ENCODE peak calls at places on chromosomes 16 and 17, in seven cellular contexts. Q is H1; X is aorta; Z is tibial artery; K is ascending aorta; I is right lobe of liver; H is CD8-positive, alpha-beta T cell. P is an unnamed sample.
A peak's percentile ranks its signal among the peaks of the same experiment; 100 is the strongest.

GRCh38 chr17:65099941-65100315 is 37.2 kb upstream of the RGS9 start:
- DNase-seq in Q (no peak), X (peak; percentile 82), Z (no peak), K (no peak), I (no peak), H (peak; percentile 6), P (no peak)

GRCh38 chr16:85253127-85253941 is 141.1 kb upstream of the CIBAR2 start:
- DNase-seq in Q (peak; percentile 95), X (peak; percentile 89), Z (no peak), K (no peak), I (peak; percentile 91), H (peak; percentile 45), P (peak; percentile 52)

GRCh38 chr17:73909156-73909555 is 264.9 kb upstream of the SDK2 start:
- DNase-seq in Q (no peak), X (no peak), Z (no peak), K (no peak), I (no peak), H (no peak), P (no peak)

GRCh38 chr16:12439443-12440232 is 364.0 kb downstream of the CPPED1 start:
- DNase-seq in Q (no peak), X (no peak), Z (no peak), K (no peak), I (no peak), H (no peak), P (no peak)

GRCh38 chr17:27209316-27209715 is 84.6 kb upstream of the WSB1 start:
- DNase-seq in Q (no peak), X (no peak), Z (no peak), K (no peak), I (no peak), H (no peak), P (no peak)

GRCh38 chr17:42378597-42379594 is 9.3 kb downstream of the STAT3 start:
- DNase-seq in Q (no peak), X (no peak), Z (no peak), K (no peak), I (no peak), H (no peak), P (no peak)

GRCh38 chr16:30406911-30407793 is at the start of gene ZNF771:
- DNase-seq in Q (peak; percentile 98), X (peak; percentile 97), Z (peak; percentile 97), K (peak; percentile 70), I (peak; percentile 97), H (peak; percentile 71), P (peak; percentile 93)

GRCh38 chr16:78230832-78231231 is 131.4 kb downstream of the WWOX start:
- DNase-seq in Q (no peak), X (no peak), Z (no peak), K (no peak), I (no peak), H (no peak), P (peak; percentile 13)

GRCh38 chr17:62059394-62059793 is 5.7 kb downstream of the MED13 start:
- DNase-seq in Q (no peak), X (no peak), Z (no peak), K (no peak), I (no peak), H (no peak), P (no peak)

GRCh38 chr16:86558355-86559193 is 3.5 kb upstream of the MTHFSD start:
- DNase-seq in Q (no peak), X (peak; percentile 89), Z (no peak), K (no peak), I (no peak), H (no peak), P (no peak)

GRCh38 chr17:73359255-73359816 is 47.5 kb upstream of the CDC42EP4 start:
- DNase-seq in Q (no peak), X (no peak), Z (no peak), K (no peak), I (no peak), H (no peak), P (no peak)

GRCh38 chr17:71405101-71405500 is 715.7 kb upstream of the SOX9 start:
- DNase-seq in Q (no peak), X (no peak), Z (no peak), K (no peak), I (no peak), H (no peak), P (no peak)

GRCh38 chr17:4631836-4632582 is 9.5 kb downstream of the ALOX15 start:
- DNase-seq in Q (peak; percentile 53), X (no peak), Z (no peak), K (no peak), I (no peak), H (no peak), P (no peak)

GRCh38 chr16:69273009-69273408 is 38.1 kb upstream of the VPS4A start:
- DNase-seq in Q (no peak), X (no peak), Z (no peak), K (no peak), I (no peak), H (no peak), P (no peak)

GRCh38 chr16:46916980-46917379 is 32.8 kb downstream of the GPT2 start:
- DNase-seq in Q (no peak), X (no peak), Z (no peak), K (no peak), I (no peak), H (no peak), P (no peak)

GRCh38 chr17:34171245-34171818 is 83.8 kb upstream of the CCL2 start:
- DNase-seq in Q (peak; percentile 82), X (no peak), Z (no peak), K (no peak), I (no peak), H (peak; percentile 16), P (peak; percentile 60)

GRCh38 chr17:41615454-41615853 is 2.9 kb upstream of the KRT16 start:
- DNase-seq in Q (no peak), X (peak; percentile 34), Z (no peak), K (no peak), I (peak; percentile 47), H (no peak), P (no peak)

GRCh38 chr16:14579266-14579665 is 50.8 kb downstream of the PARN start:
- DNase-seq in Q (no peak), X (no peak), Z (no peak), K (no peak), I (no peak), H (no peak), P (no peak)

GRCh38 chr17:57861737-57862409 is 12.0 kb upstream of the MRPS23 start:
- DNase-seq in Q (peak; percentile 70), X (peak; percentile 91), Z (peak; percentile 89), K (no peak), I (no peak), H (no peak), P (peak; percentile 66)

GRCh38 chr17:64154321-64155089 is 24.6 kb upstream of the ERN1 start:
- DNase-seq in Q (no peak), X (no peak), Z (peak; percentile 61), K (no peak), I (no peak), H (no peak), P (no peak)

GRCh38 chr17:7471729-7472128 is 7.7 kb downstream of the ZBTB4 start:
- DNase-seq in Q (no peak), X (no peak), Z (no peak), K (no peak), I (no peak), H (no peak), P (no peak)

GRCh38 chr16:4385066-4385788 is 13.6 kb downstream of the VASN start:
- DNase-seq in Q (no peak), X (no peak), Z (peak; percentile 77), K (no peak), I (no peak), H (no peak), P (no peak)

DNA sequence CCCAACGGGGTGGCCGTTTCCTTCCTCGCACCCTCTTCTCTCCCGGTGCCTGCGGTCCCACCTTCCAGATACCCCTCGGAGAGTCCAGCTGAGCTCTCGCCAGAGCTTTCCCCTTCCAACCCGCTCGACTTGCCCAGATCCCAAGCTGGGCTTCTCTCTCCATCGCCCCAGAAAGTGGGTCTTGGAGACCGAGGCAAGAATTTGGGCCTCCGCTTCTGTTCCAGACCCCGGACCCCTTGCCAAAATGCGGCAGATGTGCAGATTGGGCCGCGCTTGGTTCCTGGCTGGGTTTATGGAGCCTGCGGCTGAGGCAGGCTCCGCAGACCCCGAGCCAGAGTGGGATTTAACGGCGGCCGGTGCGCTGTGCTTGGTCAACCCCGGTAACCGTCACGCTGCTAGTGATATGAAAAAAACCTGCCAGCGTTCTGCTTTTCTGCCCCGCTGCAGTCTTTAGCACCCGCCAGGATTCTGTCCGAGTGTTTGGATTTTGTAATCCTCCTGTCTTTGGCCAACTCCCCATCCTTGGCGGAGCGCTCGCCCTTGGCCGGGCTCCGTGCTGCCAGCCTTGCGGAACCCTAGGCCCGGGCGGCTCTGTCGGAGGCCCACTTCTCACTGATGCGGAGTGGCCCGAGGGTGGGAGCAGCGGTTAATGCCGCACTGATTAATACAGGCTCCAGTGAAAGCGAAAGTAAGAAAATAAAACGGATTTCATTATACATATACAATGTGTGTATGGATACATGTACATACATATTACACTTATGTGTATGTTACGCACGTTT is 754 bp upstream of the SLFN11 start:
- DNase-seq in Q (peak; percentile 62), X (peak; percentile 85), Z (peak; percentile 81), K (no peak), I (peak; percentile 72), H (no peak), P (peak; percentile 54)
- H3K27ac ChIP-seq in Q (no peak overlapping the region), X (peak overlapping the region; percentile 98), Z (peak overlapping the region; percentile 85), K (peak overlapping the region; percentile 97), I (peak overlapping the region; percentile 63), H (peak overlapping the region; percentile 83), P (peak overlapping the region; percentile 70)

DNA sequence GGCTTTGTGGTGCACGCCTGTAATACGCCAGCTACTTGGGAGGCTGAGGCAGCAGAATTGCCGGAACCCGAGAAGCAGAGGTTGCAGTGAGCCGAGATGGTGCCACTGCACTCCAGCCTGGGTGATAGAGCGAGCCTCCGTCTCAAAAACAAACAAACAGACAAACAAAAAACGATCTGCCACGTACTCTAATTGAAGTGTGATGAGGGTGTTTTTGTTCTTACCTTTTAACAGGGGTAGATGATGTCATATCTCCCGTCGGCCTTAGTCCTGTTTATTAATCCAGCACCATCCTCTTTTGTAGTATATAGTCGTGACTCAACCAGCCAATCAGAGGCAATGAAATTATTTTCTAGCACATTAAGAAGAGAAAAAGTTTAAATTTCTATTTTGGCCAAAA is 58.5 kb downstream of the IQCK start:
- DNase-seq in Q (peak; percentile 24), X (no peak), Z (no peak), K (no peak), I (no peak), H (no peak), P (no peak)
- H3K4me3 ChIP-seq in Q (no peak overlapping the region), X (no peak overlapping the region), Z (no peak overlapping the region), K (no peak overlapping the region), I (no peak overlapping the region), H (no peak overlapping the region), P (no peak overlapping the region)

DNA sequence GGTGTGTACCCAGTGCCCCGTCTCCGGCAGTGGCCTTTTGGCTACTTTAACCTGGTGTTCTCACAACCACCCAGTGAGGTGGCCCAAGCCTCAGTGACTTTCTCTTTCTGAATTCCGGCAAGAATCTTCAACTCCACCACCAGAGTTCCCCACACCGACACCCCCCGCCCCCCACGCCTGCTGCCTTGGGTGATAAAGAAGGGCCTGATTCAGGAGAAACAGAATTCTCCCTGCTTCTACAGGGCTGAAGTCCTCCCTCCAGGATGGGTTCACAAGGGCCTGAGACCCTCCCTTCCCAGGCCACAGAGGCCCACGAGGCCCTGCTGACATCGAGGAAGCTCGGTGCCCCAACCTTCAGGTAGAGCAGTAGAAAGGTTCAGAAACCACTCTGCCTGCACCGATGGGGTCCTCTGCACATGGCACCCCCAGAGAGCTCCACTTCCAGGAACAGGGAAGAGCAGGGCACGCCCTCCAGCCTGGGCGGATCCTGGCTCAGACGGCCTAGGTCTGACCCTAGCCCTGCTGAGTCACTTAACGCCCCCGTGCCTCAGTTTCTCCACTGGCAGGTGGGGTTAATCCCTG is 859 bp downstream of the CENPX start:
- DNase-seq in Q (no peak), X (no peak), Z (no peak), K (no peak), I (no peak), H (no peak), P (no peak)
- H3K27ac ChIP-seq in Q (no peak overlapping the region), X (no peak overlapping the region), Z (peak overlapping the region; percentile 61), K (no peak overlapping the region), I (peak overlapping the region; percentile 75), H (no peak overlapping the region), P (no peak overlapping the region)

GRCh38 chr17:59842901-59843652 is 49.7 kb downstream of the TUBD1 start:
- DNase-seq in Q (no peak), X (peak; percentile 86), Z (no peak), K (no peak), I (peak; percentile 73), H (no peak), P (peak; percentile 29)
- H3K4me3 ChIP-seq in Q (no peak overlapping the region), X (no peak overlapping the region), Z (no peak overlapping the region), K (peak overlapping the region; percentile 81), I (no peak overlapping the region), H (no peak overlapping the region), P (no peak overlapping the region)

P was measured in lung.